ENCODE peak calls at places on chromosomes 13 and 19, in six cellular contexts. One of them, this sample, is unnamed.

GRCh38 chr13:50144473-50145160 is 129.4 kb downstream of the KCNRG start:
- DNase-seq in lower leg skin: no peak
- DNase-seq in H9: no peak
- DNase-seq in AG09319: no peak
- DNase-seq in bronchial epithelial cell: no peak
- DNase-seq in esophagus squamous epithelium: no peak
- DNase-seq in this sample: no peak

GRCh38 chr19:12293771-12294307 is 844 bp downstream of the ZNF44 start:
- DNase-seq in H9: peak
- DNase-seq in esophagus squamous epithelium: peak
- DNase-seq in AG09319: no peak
- DNase-seq in lower leg skin: peak
- DNase-seq in bronchial epithelial cell: peak
- DNase-seq in this sample: no peak

GRCh38 chr19:31110331-31110730 is 238.9 kb downstream of the TSHZ3 start:
- DNase-seq in AG09319: peak
- DNase-seq in bronchial epithelial cell: peak
- DNase-seq in lower leg skin: no peak
- DNase-seq in esophagus squamous epithelium: no peak
- DNase-seq in H9: peak
- DNase-seq in this sample: no peak

GRCh38 chr19:18905520-18906236 is 9.7 kb upstream of the CERS1 start:
- DNase-seq in bronchial epithelial cell: no peak
- DNase-seq in esophagus squamous epithelium: no peak
- DNase-seq in AG09319: no peak
- DNase-seq in lower leg skin: no peak
- DNase-seq in H9: no peak
- DNase-seq in this sample: no peak

GRCh38 chr13:49859568-49859967 is 67.1 kb upstream of the KPNA3 start:
- DNase-seq in AG09319: peak
- DNase-seq in H9: no peak
- DNase-seq in lower leg skin: no peak
- DNase-seq in esophagus squamous epithelium: no peak
- DNase-seq in bronchial epithelial cell: peak
- DNase-seq in this sample: peak

GRCh38 chr13:102845289-102845629 is 573 bp upstream of the ERCC5 start:
- DNase-seq in AG09319: no peak
- DNase-seq in H9: no peak
- DNase-seq in lower leg skin: no peak
- DNase-seq in bronchial epithelial cell: no peak
- DNase-seq in esophagus squamous epithelium: no peak
- DNase-seq in this sample: no peak

GRCh38 chr19:36986601-36987000 is 70.5 kb downstream of the ZNF568 start:
- DNase-seq in esophagus squamous epithelium: no peak
- DNase-seq in H9: no peak
- DNase-seq in lower leg skin: no peak
- DNase-seq in AG09319: no peak
- DNase-seq in bronchial epithelial cell: no peak
- DNase-seq in this sample: no peak

GRCh38 chr19:45607071-45608029 is 5.3 kb upstream of the GPR4 start:
- DNase-seq in H9: peak
- DNase-seq in lower leg skin: peak
- DNase-seq in bronchial epithelial cell: peak
- DNase-seq in esophagus squamous epithelium: no peak
- DNase-seq in AG09319: peak
- DNase-seq in this sample: no peak

GRCh38 chr19:17915940-17916593 is 16.7 kb upstream of the CCDC124 start:
- DNase-seq in AG09319: no peak
- DNase-seq in bronchial epithelial cell: peak
- DNase-seq in lower leg skin: no peak
- DNase-seq in esophagus squamous epithelium: no peak
- DNase-seq in H9: no peak
- DNase-seq in this sample: no peak

GRCh38 chr13:35005051-35005450 is 63.0 kb downstream of the NBEA start:
- DNase-seq in lower leg skin: no peak
- DNase-seq in esophagus squamous epithelium: no peak
- DNase-seq in H9: no peak
- DNase-seq in AG09319: no peak
- DNase-seq in bronchial epithelial cell: no peak
- DNase-seq in this sample: no peak

GRCh38 chr13:33284016-33284415 is 1.5 kb downstream of the STARD13 start:
- DNase-seq in AG09319: peak
- DNase-seq in bronchial epithelial cell: no peak
- DNase-seq in lower leg skin: no peak
- DNase-seq in esophagus squamous epithelium: no peak
- DNase-seq in H9: no peak
- DNase-seq in this sample: no peak

GRCh38 chr19:8578642-8579265 is 1.5 kb upstream of the MYO1F start:
- DNase-seq in lower leg skin: peak
- DNase-seq in H9: peak
- DNase-seq in bronchial epithelial cell: peak
- DNase-seq in esophagus squamous epithelium: no peak
- DNase-seq in AG09319: no peak
- DNase-seq in this sample: no peak

GRCh38 chr19:52297601-52298358 is 811 bp downstream of the ZNF480 start:
- DNase-seq in esophagus squamous epithelium: no peak
- DNase-seq in bronchial epithelial cell: no peak
- DNase-seq in lower leg skin: no peak
- DNase-seq in AG09319: no peak
- DNase-seq in H9: no peak
- DNase-seq in this sample: no peak

GRCh38 chr13:37748913-37749312 is 120.7 kb downstream of the TRPC4 start:
- DNase-seq in AG09319: no peak
- DNase-seq in lower leg skin: no peak
- DNase-seq in esophagus squamous epithelium: no peak
- DNase-seq in bronchial epithelial cell: no peak
- DNase-seq in H9: no peak
- DNase-seq in this sample: no peak

GRCh38 chr19:7528192-7528519 is 5.7 kb downstream of the MCOLN1 start:
- DNase-seq in lower leg skin: no peak
- DNase-seq in H9: no peak
- DNase-seq in esophagus squamous epithelium: no peak
- DNase-seq in bronchial epithelial cell: no peak
- DNase-seq in AG09319: no peak
- DNase-seq in this sample: no peak

GRCh38 chr19:48487944-48488343 is 18.8 kb downstream of the CYTH2 start:
- DNase-seq in lower leg skin: peak
- DNase-seq in esophagus squamous epithelium: no peak
- DNase-seq in H9: no peak
- DNase-seq in AG09319: peak
- DNase-seq in bronchial epithelial cell: peak
- DNase-seq in this sample: no peak

GRCh38 chr19:51702754-51703654 is 9.9 kb downstream of the SPACA6 start:
- DNase-seq in AG09319: no peak
- DNase-seq in esophagus squamous epithelium: no peak
- DNase-seq in lower leg skin: peak
- DNase-seq in H9: peak
- DNase-seq in bronchial epithelial cell: peak
- DNase-seq in this sample: no peak

GRCh38 chr13:85473144-85473543 is 326.1 kb downstream of the SLITRK6 start:
- DNase-seq in esophagus squamous epithelium: no peak
- DNase-seq in H9: no peak
- DNase-seq in AG09319: no peak
- DNase-seq in bronchial epithelial cell: no peak
- DNase-seq in lower leg skin: no peak
- DNase-seq in this sample: no peak

GRCh38 chr19:18160792-18161690 is 8.1 kb downstream of the PIK3R2 start:
- DNase-seq in AG09319: peak
- DNase-seq in lower leg skin: peak
- DNase-seq in bronchial epithelial cell: no peak
- DNase-seq in esophagus squamous epithelium: no peak
- DNase-seq in H9: peak
- DNase-seq in this sample: no peak

GRCh38 chr13:49098771-49099512 is 121.2 kb upstream of the MLNR start:
- DNase-seq in H9: no peak
- DNase-seq in bronchial epithelial cell: peak
- DNase-seq in lower leg skin: no peak
- DNase-seq in AG09319: no peak
- DNase-seq in esophagus squamous epithelium: no peak
- DNase-seq in this sample: no peak

GRCh38 chr19:4082172-4082571 is 15.5 kb upstream of the ZBTB7A start:
- DNase-seq in bronchial epithelial cell: no peak
- DNase-seq in H9: no peak
- DNase-seq in lower leg skin: no peak
- DNase-seq in esophagus squamous epithelium: no peak
- DNase-seq in AG09319: no peak
- DNase-seq in this sample: no peak

GRCh38 chr13:97211986-97212385 is 10.1 kb upstream of the MBNL2 start:
- DNase-seq in esophagus squamous epithelium: no peak
- DNase-seq in AG09319: no peak
- DNase-seq in lower leg skin: no peak
- DNase-seq in bronchial epithelial cell: no peak
- DNase-seq in H9: no peak
- DNase-seq in this sample: no peak

GRCh38 chr19:12997967-12998940 is 3.0 kb downstream of the NFIX start:
- DNase-seq in bronchial epithelial cell: no peak
- DNase-seq in lower leg skin: no peak
- DNase-seq in esophagus squamous epithelium: no peak
- DNase-seq in AG09319: no peak
- DNase-seq in H9: no peak
- DNase-seq in this sample: no peak

GRCh38 chr13:22761709-22762108 is 419.1 kb upstream of the SGCG start:
- DNase-seq in H9: no peak
- DNase-seq in bronchial epithelial cell: no peak
- DNase-seq in AG09319: no peak
- DNase-seq in esophagus squamous epithelium: no peak
- DNase-seq in lower leg skin: no peak
- DNase-seq in this sample: no peak

GRCh38 chr13:112444416-112445399 is 68.6 kb downstream of the SPACA7 start:
- DNase-seq in esophagus squamous epithelium: no peak
- DNase-seq in H9: peak
- DNase-seq in lower leg skin: peak
- DNase-seq in AG09319: no peak
- DNase-seq in bronchial epithelial cell: no peak
- DNase-seq in this sample: no peak

GRCh38 chr19:5642204-5642603 is 19.3 kb downstream of the SAFB start:
- DNase-seq in H9: no peak
- DNase-seq in bronchial epithelial cell: no peak
- DNase-seq in esophagus squamous epithelium: no peak
- DNase-seq in lower leg skin: peak
- DNase-seq in AG09319: no peak
- DNase-seq in this sample: no peak

GRCh38 chr19:22422220-22422619 is at the start of gene ZNF98:
- DNase-seq in esophagus squamous epithelium: no peak
- DNase-seq in bronchial epithelial cell: no peak
- DNase-seq in H9: no peak
- DNase-seq in AG09319: no peak
- DNase-seq in lower leg skin: no peak
- DNase-seq in this sample: no peak

GRCh38 chr13:39322836-39323585 is 280.0 kb downstream of the LHFPL6 start:
- DNase-seq in bronchial epithelial cell: no peak
- DNase-seq in esophagus squamous epithelium: no peak
- DNase-seq in lower leg skin: no peak
- DNase-seq in AG09319: no peak
- DNase-seq in H9: no peak
- DNase-seq in this sample: no peak
- TF ChIP-seq CTCF in bronchial epithelial cell: no peak
- TF ChIP-seq CTCF in esophagus squamous epithelium: no peak
- TF ChIP-seq CTCF in lower leg skin: no peak
- TF ChIP-seq CTCF in AG09319: no peak
- TF ChIP-seq CTCF in H9: no peak
- TF ChIP-seq CTCF in this sample: no peak

GRCh38 chr13:30702006-30702405 is 33.3 kb upstream of the ALOX5AP start:
- DNase-seq in bronchial epithelial cell: no peak
- DNase-seq in H9: no peak
- DNase-seq in esophagus squamous epithelium: no peak
- DNase-seq in AG09319: no peak
- DNase-seq in lower leg skin: no peak
- DNase-seq in this sample: no peak
- TF ChIP-seq CTCF in bronchial epithelial cell: no peak
- TF ChIP-seq CTCF in H9: peak
- TF ChIP-seq CTCF in esophagus squamous epithelium: no peak
- TF ChIP-seq CTCF in AG09319: no peak
- TF ChIP-seq CTCF in lower leg skin: no peak
- TF ChIP-seq CTCF in this sample: no peak

GRCh38 chr13:20415694-20416107 is 110.0 kb downstream of the CRYL1 start:
- DNase-seq in AG09319: no peak
- DNase-seq in esophagus squamous epithelium: no peak
- DNase-seq in bronchial epithelial cell: no peak
- DNase-seq in H9: no peak
- DNase-seq in lower leg skin: peak
- DNase-seq in this sample: no peak
- TF ChIP-seq CTCF in AG09319: no peak
- TF ChIP-seq CTCF in esophagus squamous epithelium: no peak
- TF ChIP-seq CTCF in bronchial epithelial cell: no peak
- TF ChIP-seq CTCF in H9: no peak
- TF ChIP-seq CTCF in lower leg skin: no peak
- TF ChIP-seq CTCF in this sample: no peak

GRCh38 chr13:52848455-52849190 is at the start of gene PCDH8:
- DNase-seq in esophagus squamous epithelium: no peak
- DNase-seq in AG09319: no peak
- DNase-seq in bronchial epithelial cell: no peak
- DNase-seq in lower leg skin: no peak
- DNase-seq in H9: peak
- DNase-seq in this sample: no peak

GRCh38 chr13:52852444-52852843 is 4.0 kb upstream of the PCDH8 start:
- DNase-seq in AG09319: no peak
- DNase-seq in bronchial epithelial cell: no peak
- DNase-seq in H9: no peak
- DNase-seq in esophagus squamous epithelium: no peak
- DNase-seq in lower leg skin: no peak
- DNase-seq in this sample: no peak

GRCh38 chr13:52850396-52851152 is 2.1 kb upstream of the PCDH8 start:
- DNase-seq in H9: peak
- DNase-seq in esophagus squamous epithelium: no peak
- DNase-seq in AG09319: peak
- DNase-seq in bronchial epithelial cell: peak
- DNase-seq in lower leg skin: peak
- DNase-seq in this sample: no peak

GRCh38 chr13:52849727-52850395 is 1.4 kb upstream of the PCDH8 start:
- DNase-seq in AG09319: no peak
- DNase-seq in H9: peak
- DNase-seq in esophagus squamous epithelium: no peak
- DNase-seq in lower leg skin: no peak
- DNase-seq in bronchial epithelial cell: no peak
- DNase-seq in this sample: no peak

DNA sequence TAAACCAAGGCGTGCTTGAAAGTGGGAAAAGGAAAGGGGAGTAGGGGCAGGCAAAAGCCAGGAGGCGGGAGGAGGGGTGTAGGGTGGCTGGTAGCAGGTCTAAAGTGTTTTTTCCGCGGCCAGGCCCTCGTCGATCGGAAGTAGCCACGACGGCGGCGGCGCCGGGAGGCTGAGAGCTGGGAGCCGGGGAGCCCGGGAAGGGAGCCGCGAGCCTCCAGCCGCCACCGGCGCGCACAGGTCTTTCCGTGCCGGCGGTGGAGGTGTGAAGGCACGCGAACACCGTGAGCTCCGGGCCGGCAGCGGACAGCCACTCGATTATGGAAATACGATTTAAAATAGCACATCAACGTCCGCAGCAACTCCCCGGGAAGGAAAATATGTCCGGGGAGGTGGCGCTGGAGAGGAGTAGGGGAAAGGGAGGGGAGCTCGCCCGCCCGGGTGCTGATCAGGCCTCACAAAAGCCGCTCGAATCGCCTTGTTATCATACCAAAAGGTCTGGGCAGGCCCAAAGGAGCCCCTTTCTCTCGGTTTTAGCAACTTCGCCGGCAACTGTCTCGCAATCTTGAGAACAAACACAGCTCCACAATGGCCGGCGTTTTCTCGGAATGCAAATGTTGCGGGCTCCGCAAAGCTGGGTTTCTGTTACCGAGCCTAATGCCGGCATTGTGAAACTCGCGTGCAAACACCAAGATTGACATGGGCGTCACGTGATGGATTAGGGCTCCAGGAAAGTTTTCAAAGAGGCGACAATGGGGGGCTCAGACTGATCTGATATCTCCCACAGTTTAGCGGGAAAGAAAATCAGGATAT is 2.9 kb upstream of the PCDH8 start:
- DNase-seq in H9: peak
- DNase-seq in AG09319: no peak
- DNase-seq in lower leg skin: no peak
- DNase-seq in esophagus squamous epithelium: no peak
- DNase-seq in bronchial epithelial cell: no peak
- DNase-seq in this sample: no peak
- TF ChIP-seq CTCF in H9: no peak
- TF ChIP-seq CTCF in AG09319: no peak
- TF ChIP-seq CTCF in lower leg skin: no peak
- TF ChIP-seq CTCF in esophagus squamous epithelium: no peak
- TF ChIP-seq CTCF in bronchial epithelial cell: no peak
- TF ChIP-seq CTCF in this sample: peak

This sample was measured in BJ.